ENCODE peak calls at places on chromosomes 11 and 22, in five cellular contexts. E is SK-N-SH, R is lower lobe of right lung, B is body of pancreas, K is sigmoid colon. O is an unnamed sample.

GRCh38 chr11:20097319-20098221 is 62.7 kb downstream of the DBX1 start:
- DNase-seq in E (no peak), R (no peak), B (no peak), K (no peak), O (no peak)

GRCh38 chr11:3723014-3723708 is 52.0 kb upstream of the CHRNA10 start:
- DNase-seq in E (no peak), R (no peak), B (peak), K (no peak), O (no peak)

GRCh38 chr11:113638378-113638777 is 67.7 kb downstream of the TMPRSS5 start:
- DNase-seq in E (no peak), R (no peak), B (no peak), K (no peak), O (no peak)

GRCh38 chr11:67416416-67417335 is 1.2 kb downstream of the CARNS1 start:
- DNase-seq in E (no peak), R (peak), B (peak), K (no peak), O (no peak)

GRCh38 chr11:8242113-8242475 is 21.6 kb downstream of the LMO1 start:
- DNase-seq in E (no peak), R (no peak), B (no peak), K (no peak), O (no peak)

GRCh38 chr22:23382796-23383195 is 197.3 kb downstream of the IGLL1 start:
- DNase-seq in E (no peak), R (no peak), B (no peak), K (no peak), O (peak)

GRCh38 chr22:39301108-39301507 is 18.3 kb downstream of the RPL3 start:
- DNase-seq in E (no peak), R (no peak), B (no peak), K (no peak), O (no peak)

GRCh38 chr11:77197626-77198320 is 69.7 kb downstream of the MYO7A start:
- DNase-seq in E (no peak), R (peak), B (no peak), K (peak), O (peak)

GRCh38 chr11:126628790-126629621 is 273.5 kb downstream of the ST3GAL4 start:
- DNase-seq in E (no peak), R (no peak), B (no peak), K (no peak), O (no peak)

GRCh38 chr11:64379160-64379559 is 20.2 kb downstream of the RPS6KA4 start:
- DNase-seq in E (no peak), R (no peak), B (no peak), K (no peak), O (no peak)

GRCh38 chr22:23100124-23100801 is 29.9 kb downstream of the GNAZ start:
- DNase-seq in E (no peak), R (no peak), B (no peak), K (no peak), O (no peak)

GRCh38 chr11:11626128-11626527 is 4.3 kb upstream of the GALNT18 start:
- DNase-seq in E (no peak), R (no peak), B (no peak), K (no peak), O (no peak)

GRCh38 chr11:98955551-98955950 is 65.2 kb upstream of the CNTN5 start:
- DNase-seq in E (no peak), R (no peak), B (no peak), K (no peak), O (no peak)

GRCh38 chr11:34148504-34149165 is 43.2 kb downstream of the NAT10 start:
- DNase-seq in E (no peak), R (peak), B (no peak), K (peak), O (no peak)

GRCh38 chr11:59931688-59932087 is 6.5 kb upstream of the OOSP1 start:
- DNase-seq in E (no peak), R (no peak), B (no peak), K (no peak), O (no peak)

GRCh38 chr11:47306484-47306844 is 36.5 kb downstream of the MADD start:
- DNase-seq in E (no peak), R (no peak), B (no peak), K (no peak), O (no peak)

GRCh38 chr11:47308050-47308823 is 38.3 kb downstream of the MADD start:
- DNase-seq in E (no peak), R (no peak), B (no peak), K (no peak), O (no peak)

GRCh38 chr11:47302853-47303252 is 32.9 kb downstream of the MADD start:
- DNase-seq in E (no peak), R (no peak), B (no peak), K (no peak), O (no peak)

GRCh38 chr11:47305734-47306483 is 36.0 kb downstream of the MADD start:
- DNase-seq in E (no peak), R (no peak), B (peak), K (no peak), O (no peak)
- TF ChIP-seq CTCF in E (no peak), R (no peak), B (no peak), K (no peak), O (no peak)

GRCh38 chr11:118115048-118115447 is 28.3 kb upstream of the SMIM35 start:
- DNase-seq in E (no peak), R (no peak), B (no peak), K (no peak), O (no peak)

GRCh38 chr11:118111744-118112035 is 24.9 kb upstream of the SMIM35 start:
- DNase-seq in E (no peak), R (no peak), B (no peak), K (no peak), O (no peak)

GRCh38 chr11:118114266-118114665 is 27.5 kb upstream of the SMIM35 start:
- DNase-seq in E (no peak), R (no peak), B (no peak), K (no peak), O (no peak)

GRCh38 chr11:118111019-118111743 is 24.4 kb upstream of the SMIM35 start:
- DNase-seq in E (no peak), R (no peak), B (no peak), K (no peak), O (no peak)

DNA sequence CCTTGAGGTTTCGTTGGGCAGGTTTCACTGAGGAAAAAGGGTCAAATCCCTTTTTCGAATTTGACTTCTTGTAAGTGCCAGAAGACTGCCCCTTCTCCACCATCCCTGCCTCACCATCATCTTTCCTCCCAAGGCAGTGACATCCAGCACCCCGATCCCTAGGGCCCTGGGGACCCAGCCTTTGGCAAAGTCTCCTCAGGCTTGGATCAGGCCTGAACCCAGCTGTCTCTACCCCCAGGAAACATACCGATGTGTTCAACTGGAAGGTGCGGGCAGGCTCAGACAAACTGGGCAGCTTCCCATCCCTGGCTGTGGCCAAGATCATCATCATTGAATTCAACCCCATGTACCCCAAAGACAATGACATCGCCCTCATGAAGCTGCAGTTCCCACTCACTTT is 26.3 kb upstream of the SMIM35 start:
- DNase-seq in E (no peak), R (no peak), B (no peak), K (no peak), O (no peak)
- H3K27ac ChIP-seq in E (no peak), R (no peak), B (no peak), K (no peak), O (no peak)

DNA sequence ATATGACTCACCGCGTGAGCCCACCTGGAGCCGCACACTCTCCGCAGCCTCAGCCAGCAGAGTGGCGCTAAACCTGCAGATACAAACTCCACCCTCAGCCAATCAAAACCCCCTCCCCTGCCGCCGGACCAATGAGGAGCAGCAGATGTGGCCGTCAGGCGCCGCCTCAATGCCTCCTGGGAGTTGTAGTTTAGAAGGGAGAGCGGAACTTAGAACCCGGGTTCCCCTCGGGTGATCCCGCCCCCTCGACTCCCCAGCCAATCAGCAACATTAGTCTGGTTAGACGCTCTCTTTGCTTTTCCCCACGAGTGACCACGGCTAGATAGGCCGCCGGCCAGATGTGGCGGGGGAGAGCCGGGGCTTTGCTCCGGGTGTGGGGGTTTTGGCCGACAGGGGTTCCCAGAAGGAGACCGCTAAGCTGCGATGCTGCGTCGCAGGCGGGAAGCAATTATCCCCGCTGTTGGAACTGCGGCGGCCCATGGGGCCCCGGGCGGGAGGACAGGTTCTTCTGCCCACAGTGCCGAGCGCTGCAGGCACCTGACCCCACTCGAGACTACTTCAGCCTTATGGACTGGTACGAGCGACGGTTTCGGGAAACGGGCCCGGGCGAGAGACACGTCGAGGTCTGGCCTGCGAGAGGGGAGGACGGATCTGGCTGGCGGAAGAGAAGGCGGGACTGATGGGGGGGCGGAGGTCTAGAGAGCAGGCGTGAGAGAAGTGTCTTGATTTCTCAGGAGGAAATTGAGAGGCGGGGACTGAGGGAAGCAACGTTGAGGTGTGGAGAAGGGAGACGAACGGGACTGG is at the start of the genes CHEK2 and HSCB:
- DNase-seq in E (peak), R (peak), B (peak), K (peak), O (peak)
- TF ChIP-seq CTCF in E (no peak), R (no peak), B (no peak), K (no peak), O (peak)

GRCh38 chr11:95791385-95792033 is 1.2 kb downstream of the CEP57 start:
- DNase-seq in E (no peak), R (no peak), B (no peak), K (no peak), O (no peak)
- H3K27ac ChIP-seq in E (peak), R (peak), B (peak), K (peak), O (no peak)

DNA sequence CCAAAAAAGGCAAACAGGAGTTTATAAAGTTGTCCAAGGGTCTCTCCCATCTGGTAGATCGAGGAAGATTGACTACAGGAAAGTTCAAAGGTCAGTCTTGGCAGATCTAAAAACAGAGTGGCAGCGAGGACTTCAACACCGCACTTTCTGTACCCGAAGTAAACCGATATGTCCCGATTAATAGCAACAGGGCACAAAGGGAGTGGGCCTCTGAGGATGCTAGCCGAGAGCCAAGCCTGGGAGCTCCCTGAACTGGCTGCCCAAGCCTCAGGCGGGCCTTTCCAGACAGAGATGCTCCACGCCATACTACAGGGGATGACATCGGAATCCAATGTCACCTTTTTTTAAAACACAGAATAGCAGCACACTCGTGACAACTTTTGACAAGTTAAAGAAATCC is 2.5 kb downstream of the FGF4 start:
- DNase-seq in E (no peak), R (no peak), B (no peak), K (no peak), O (no peak)
- TF ChIP-seq CTCF in E (no peak), R (no peak), B (no peak), K (no peak), O (no peak)

DNA sequence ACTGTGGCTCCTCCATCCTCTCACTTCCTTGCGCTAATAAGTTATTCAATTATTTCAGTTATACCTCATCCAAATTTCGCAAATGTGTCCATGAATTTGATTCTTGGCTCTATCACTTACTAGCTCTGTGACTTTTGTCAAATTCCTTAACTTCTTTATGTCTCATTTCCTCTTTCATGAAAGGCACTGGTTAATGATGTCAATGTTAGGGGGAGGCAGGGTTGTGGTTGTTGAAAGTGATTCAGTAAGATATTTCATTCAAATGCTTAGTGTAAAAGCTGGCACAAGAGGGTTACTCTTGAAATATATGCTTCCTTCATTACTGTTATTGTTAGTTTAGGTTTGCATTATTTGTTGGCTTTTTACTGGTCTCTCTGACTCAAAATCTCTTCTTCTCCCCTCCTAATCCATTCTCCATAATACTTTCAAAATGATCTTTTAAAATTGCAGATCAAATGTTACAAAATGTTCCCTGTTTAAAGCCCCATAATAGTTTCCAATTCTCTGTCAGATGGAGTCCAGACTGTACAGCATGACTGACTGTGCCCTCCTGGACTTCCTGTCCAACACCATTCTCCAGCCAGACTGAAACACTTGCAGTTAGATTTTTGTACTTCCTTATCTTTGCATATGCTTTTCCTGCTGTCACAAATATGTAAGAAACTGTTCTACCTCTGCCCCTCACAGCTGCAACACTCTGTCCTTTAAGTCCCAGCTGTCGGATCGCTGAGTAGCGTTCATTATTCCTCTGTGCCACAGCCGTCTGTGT is 510.6 kb upstream of the RAG2 start:
- DNase-seq in E (no peak), R (no peak), B (no peak), K (no peak), O (no peak)
- H3K27ac ChIP-seq in E (no peak), R (no peak), B (no peak), K (no peak), O (no peak)

GRCh38 chr11:689630-690029 is 5.4 kb downstream of the DEAF1 start:
- DNase-seq in E (no peak), R (no peak), B (no peak), K (no peak), O (no peak)

GRCh38 chr11:690738-691633 is 4.0 kb downstream of the DEAF1 start:
- DNase-seq in E (no peak), R (no peak), B (peak), K (no peak), O (no peak)

GRCh38 chr11:688681-689080 is 6.3 kb downstream of the DEAF1 start:
- DNase-seq in E (no peak), R (no peak), B (no peak), K (no peak), O (no peak)

GRCh38 chr11:686451-687243 is 8.4 kb downstream of the DEAF1 start:
- DNase-seq in E (no peak), R (no peak), B (no peak), K (no peak), O (no peak)

DNA sequence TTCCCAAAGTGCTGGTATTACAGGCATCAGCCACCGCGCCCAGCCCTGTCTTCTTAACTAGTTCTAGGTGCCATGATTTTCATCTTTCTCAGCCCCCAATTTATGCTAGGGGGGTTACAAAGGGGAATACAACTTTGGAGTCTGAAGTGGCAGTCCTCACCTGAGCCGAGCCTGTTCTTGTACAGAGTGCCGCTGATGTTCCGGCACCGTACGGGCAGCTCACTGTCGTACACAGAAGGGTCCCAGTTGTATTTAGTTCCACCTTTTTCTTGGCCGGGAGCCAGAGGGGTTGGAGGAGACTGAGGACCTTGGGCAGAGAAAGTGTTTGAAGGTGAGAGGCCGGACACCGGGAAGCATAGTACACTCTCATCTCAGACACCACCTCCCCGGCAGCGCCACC is 7.3 kb downstream of the DEAF1 start:
- DNase-seq in E (no peak), R (no peak), B (no peak), K (no peak), O (no peak)
- TF ChIP-seq CTCF in E (no peak), R (no peak), B (no peak), K (no peak), O (no peak)

O was measured in ovary.